ENCODE peak calls at places on chromosomes 13 and 19, in eight cellular contexts. One of them, this sample, is unnamed.

GRCh38 chr19:35911173-35911572 is 3.1 kb upstream of the TYROBP start:
- DNase-seq in tibial nerve: no peak
- DNase-seq in stomach: no peak
- DNase-seq in HepG2: no peak
- DNase-seq in A549: no peak
- DNase-seq in ovary: no peak
- DNase-seq in transverse colon: no peak
- DNase-seq in suprapubic skin: no peak
- DNase-seq in this sample: no peak

GRCh38 chr19:14487370-14488125 is 8.4 kb downstream of the GIPC1 start:
- DNase-seq in tibial nerve: no peak
- DNase-seq in stomach: no peak
- DNase-seq in HepG2: no peak
- DNase-seq in A549: no peak
- DNase-seq in ovary: no peak
- DNase-seq in transverse colon: no peak
- DNase-seq in suprapubic skin: no peak
- DNase-seq in this sample: no peak

GRCh38 chr19:38013913-38014575 is 107.0 kb downstream of the SIPA1L3 start:
- DNase-seq in tibial nerve: no peak
- DNase-seq in stomach: no peak
- DNase-seq in HepG2: no peak
- DNase-seq in A549: no peak
- DNase-seq in ovary: no peak
- DNase-seq in transverse colon: no peak
- DNase-seq in suprapubic skin: no peak
- DNase-seq in this sample: no peak

GRCh38 chr13:51524846-51525566 is 59.3 kb upstream of the WDFY2 start:
- DNase-seq in tibial nerve: no peak
- DNase-seq in stomach: no peak
- DNase-seq in HepG2: no peak
- DNase-seq in A549: no peak
- DNase-seq in ovary: no peak
- DNase-seq in transverse colon: no peak
- DNase-seq in suprapubic skin: no peak
- DNase-seq in this sample: no peak

GRCh38 chr13:110981379-110981778 is 66.5 kb upstream of the ANKRD10 start:
- DNase-seq in tibial nerve: no peak
- DNase-seq in stomach: no peak
- DNase-seq in HepG2: no peak
- DNase-seq in A549: no peak
- DNase-seq in ovary: no peak
- DNase-seq in transverse colon: no peak
- DNase-seq in suprapubic skin: no peak
- DNase-seq in this sample: no peak

GRCh38 chr13:75685239-75685697 is 49.1 kb downstream of the LMO7 start:
- DNase-seq in tibial nerve: no peak
- DNase-seq in stomach: no peak
- DNase-seq in HepG2: peak; percentile 42
- DNase-seq in A549: peak; percentile 52
- DNase-seq in ovary: no peak
- DNase-seq in transverse colon: no peak
- DNase-seq in suprapubic skin: no peak
- DNase-seq in this sample: no peak

GRCh38 chr13:51674276-51674675 is 90.0 kb downstream of the WDFY2 start:
- DNase-seq in tibial nerve: no peak
- DNase-seq in stomach: peak; percentile 89
- DNase-seq in HepG2: no peak
- DNase-seq in A549: no peak
- DNase-seq in ovary: no peak
- DNase-seq in transverse colon: peak; percentile 53
- DNase-seq in suprapubic skin: no peak
- DNase-seq in this sample: no peak

GRCh38 chr19:17429661-17430101 is 9.8 kb downstream of the MVB12A start:
- DNase-seq in tibial nerve: no peak
- DNase-seq in stomach: no peak
- DNase-seq in HepG2: no peak
- DNase-seq in A549: no peak
- DNase-seq in ovary: peak; percentile 88
- DNase-seq in transverse colon: no peak
- DNase-seq in suprapubic skin: no peak
- DNase-seq in this sample: no peak

GRCh38 chr19:39941615-39942507 is 7.4 kb upstream of the FCGBP start:
- DNase-seq in tibial nerve: no peak
- DNase-seq in stomach: peak; percentile 33
- DNase-seq in HepG2: no peak
- DNase-seq in A549: no peak
- DNase-seq in ovary: no peak
- DNase-seq in transverse colon: peak; percentile 55
- DNase-seq in suprapubic skin: no peak
- DNase-seq in this sample: no peak

GRCh38 chr13:80047406-80047805 is 293.5 kb downstream of the SPRY2 start:
- DNase-seq in tibial nerve: no peak
- DNase-seq in stomach: no peak
- DNase-seq in HepG2: no peak
- DNase-seq in A549: no peak
- DNase-seq in ovary: no peak
- DNase-seq in transverse colon: no peak
- DNase-seq in suprapubic skin: no peak
- DNase-seq in this sample: no peak

GRCh38 chr19:31470229-31470939 is 121.1 kb upstream of the TSHZ3 start:
- DNase-seq in tibial nerve: no peak
- DNase-seq in stomach: no peak
- DNase-seq in HepG2: no peak
- DNase-seq in A549: no peak
- DNase-seq in ovary: no peak
- DNase-seq in transverse colon: no peak
- DNase-seq in suprapubic skin: no peak
- DNase-seq in this sample: no peak

GRCh38 chr19:28436320-28436719 is 776.6 kb downstream of the UQCRFS1 start:
- DNase-seq in tibial nerve: no peak
- DNase-seq in stomach: no peak
- DNase-seq in HepG2: no peak
- DNase-seq in A549: no peak
- DNase-seq in ovary: no peak
- DNase-seq in transverse colon: peak; percentile 27
- DNase-seq in suprapubic skin: no peak
- DNase-seq in this sample: no peak

GRCh38 chr19:46990998-46991676 is 28.5 kb upstream of the NPAS1 start:
- DNase-seq in tibial nerve: peak; percentile 78
- DNase-seq in stomach: peak; percentile 80
- DNase-seq in HepG2: peak; percentile 64
- DNase-seq in A549: peak; percentile 85
- DNase-seq in ovary: peak; percentile 88
- DNase-seq in transverse colon: peak; percentile 86
- DNase-seq in suprapubic skin: peak; percentile 92
- DNase-seq in this sample: peak; percentile 85

GRCh38 chr19:29495971-29496441 is 29.8 kb upstream of the VSTM2B start:
- DNase-seq in tibial nerve: no peak
- DNase-seq in stomach: no peak
- DNase-seq in HepG2: no peak
- DNase-seq in A549: no peak
- DNase-seq in ovary: no peak
- DNase-seq in transverse colon: no peak
- DNase-seq in suprapubic skin: no peak
- DNase-seq in this sample: no peak

GRCh38 chr13:80612804-80613203 is 271.9 kb upstream of the SPRY2 start:
- DNase-seq in tibial nerve: no peak
- DNase-seq in stomach: no peak
- DNase-seq in HepG2: no peak
- DNase-seq in A549: no peak
- DNase-seq in ovary: no peak
- DNase-seq in transverse colon: no peak
- DNase-seq in suprapubic skin: no peak
- DNase-seq in this sample: no peak

GRCh38 chr13:50905256-50905655 is 4.3 kb upstream of the RNASEH2B start:
- DNase-seq in tibial nerve: no peak
- DNase-seq in stomach: no peak
- DNase-seq in HepG2: no peak
- DNase-seq in A549: no peak
- DNase-seq in ovary: no peak
- DNase-seq in transverse colon: no peak
- DNase-seq in suprapubic skin: no peak
- DNase-seq in this sample: no peak

GRCh38 chr13:28100149-28101121 is at the start of gene FLT3:
- DNase-seq in tibial nerve: no peak
- DNase-seq in stomach: peak; percentile 37
- DNase-seq in HepG2: no peak
- DNase-seq in A549: peak; percentile 17
- DNase-seq in ovary: no peak
- DNase-seq in transverse colon: peak; percentile 62
- DNase-seq in suprapubic skin: no peak
- DNase-seq in this sample: peak; percentile 59

GRCh38 chr13:24997367-24997967 is 98.5 kb upstream of the PABPC3 start:
- DNase-seq in tibial nerve: no peak
- DNase-seq in stomach: no peak
- DNase-seq in HepG2: peak; percentile 22
- DNase-seq in A549: peak; percentile 35
- DNase-seq in ovary: no peak
- DNase-seq in transverse colon: no peak
- DNase-seq in suprapubic skin: no peak
- DNase-seq in this sample: peak; percentile 29

GRCh38 chr13:95516021-95516420 is 36.5 kb upstream of the CLDN10 start:
- DNase-seq in tibial nerve: no peak
- DNase-seq in stomach: no peak
- DNase-seq in HepG2: no peak
- DNase-seq in A549: no peak
- DNase-seq in ovary: no peak
- DNase-seq in transverse colon: no peak
- DNase-seq in suprapubic skin: no peak
- DNase-seq in this sample: no peak

GRCh38 chr19:17797397-17798201 is 2.7 kb downstream of the B3GNT3 start:
- DNase-seq in tibial nerve: no peak
- DNase-seq in stomach: peak; percentile 90
- DNase-seq in HepG2: peak; percentile 95
- DNase-seq in A549: peak; percentile 84
- DNase-seq in ovary: no peak
- DNase-seq in transverse colon: peak; percentile 89
- DNase-seq in suprapubic skin: no peak
- DNase-seq in this sample: peak; percentile 48

GRCh38 chr19:28037186-28037585 is 1175.8 kb downstream of the UQCRFS1 start:
- DNase-seq in tibial nerve: no peak
- DNase-seq in stomach: no peak
- DNase-seq in HepG2: no peak
- DNase-seq in A549: no peak
- DNase-seq in ovary: no peak
- DNase-seq in transverse colon: no peak
- DNase-seq in suprapubic skin: no peak
- DNase-seq in this sample: no peak

GRCh38 chr19:49442354-49442753 is 1.0 kb upstream of the SLC17A7 start:
- DNase-seq in tibial nerve: peak; percentile 69
- DNase-seq in stomach: no peak
- DNase-seq in HepG2: no peak
- DNase-seq in A549: peak; percentile 56
- DNase-seq in ovary: no peak
- DNase-seq in transverse colon: peak; percentile 33
- DNase-seq in suprapubic skin: peak; percentile 86
- DNase-seq in this sample: no peak

GRCh38 chr19:18185538-18185937 is 7.5 kb upstream of the MPV17L2 start:
- DNase-seq in tibial nerve: no peak
- DNase-seq in stomach: no peak
- DNase-seq in HepG2: no peak
- DNase-seq in A549: no peak
- DNase-seq in ovary: no peak
- DNase-seq in transverse colon: no peak
- DNase-seq in suprapubic skin: no peak
- DNase-seq in this sample: no peak

GRCh38 chr13:90105881-90106496 is 1241.5 kb upstream of the MIR17HG start:
- DNase-seq in tibial nerve: no peak
- DNase-seq in stomach: no peak
- DNase-seq in HepG2: no peak
- DNase-seq in A549: no peak
- DNase-seq in ovary: no peak
- DNase-seq in transverse colon: no peak
- DNase-seq in suprapubic skin: no peak
- DNase-seq in this sample: no peak
- TF ChIP-seq EP300 in tibial nerve: no peak
- TF ChIP-seq EP300 in stomach: no peak
- TF ChIP-seq EP300 in HepG2: no peak
- TF ChIP-seq EP300 in A549: no peak
- TF ChIP-seq EP300 in ovary: no peak
- TF ChIP-seq EP300 in transverse colon: no peak
- TF ChIP-seq EP300 in suprapubic skin: no peak
- TF ChIP-seq EP300 in this sample: no peak

DNA sequence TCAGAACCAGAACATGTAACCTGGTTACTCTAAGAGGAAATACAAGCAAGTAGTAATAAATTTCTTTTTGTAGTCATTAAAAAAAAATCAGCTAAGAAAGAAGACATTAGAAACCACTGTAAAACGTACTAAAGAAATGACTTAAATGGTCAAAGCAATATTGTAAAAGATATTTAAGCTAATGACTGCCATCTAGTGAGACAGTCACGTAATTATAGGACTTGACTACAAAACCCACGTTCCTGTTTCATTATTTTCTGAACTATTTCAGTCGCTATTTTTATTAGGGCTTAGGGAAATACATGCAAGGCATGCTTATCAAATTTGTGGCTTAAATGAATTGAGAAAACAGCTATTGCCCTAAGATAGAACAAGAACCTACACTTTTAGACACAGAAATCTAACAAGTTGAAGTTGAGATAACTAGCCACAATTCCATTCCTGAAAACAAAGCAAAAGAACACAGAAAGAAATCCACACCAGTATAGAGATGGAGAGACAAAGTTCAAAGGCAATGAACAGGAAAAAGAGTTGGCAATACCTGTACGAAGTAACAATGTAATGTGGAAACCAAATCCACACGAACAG is 17.9 kb downstream of the ALG5 start:
- DNase-seq in tibial nerve: no peak
- DNase-seq in stomach: no peak
- DNase-seq in HepG2: peak; percentile 45
- DNase-seq in A549: peak; percentile 45
- DNase-seq in ovary: no peak
- DNase-seq in transverse colon: no peak
- DNase-seq in suprapubic skin: no peak
- DNase-seq in this sample: peak; percentile 50
- TF ChIP-seq EP300 in tibial nerve: no peak
- TF ChIP-seq EP300 in stomach: no peak
- TF ChIP-seq EP300 in HepG2: no peak
- TF ChIP-seq EP300 in A549: no peak
- TF ChIP-seq EP300 in ovary: no peak
- TF ChIP-seq EP300 in transverse colon: no peak
- TF ChIP-seq EP300 in suprapubic skin: no peak
- TF ChIP-seq EP300 in this sample: no peak

DNA sequence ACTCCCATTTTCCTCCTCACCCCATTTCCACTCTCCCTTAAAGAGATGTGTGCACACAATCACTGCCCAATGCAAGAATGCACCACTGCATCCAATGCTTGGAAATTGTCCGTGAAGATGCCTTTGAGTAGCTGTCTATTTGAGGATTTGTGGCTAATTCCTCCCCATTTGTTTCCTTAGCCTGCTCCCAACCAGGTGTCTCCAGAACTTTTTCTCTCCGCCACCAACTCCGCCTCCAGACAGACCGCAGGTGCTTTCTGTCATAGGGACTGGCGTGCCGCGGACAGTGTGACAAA is 485 bp upstream of the TM9SF2 start:
- DNase-seq in tibial nerve: no peak
- DNase-seq in stomach: no peak
- DNase-seq in HepG2: no peak
- DNase-seq in A549: no peak
- DNase-seq in ovary: no peak
- DNase-seq in transverse colon: no peak
- DNase-seq in suprapubic skin: no peak
- DNase-seq in this sample: peak; percentile 4
- TF ChIP-seq EP300 in tibial nerve: no peak
- TF ChIP-seq EP300 in stomach: no peak
- TF ChIP-seq EP300 in HepG2: no peak
- TF ChIP-seq EP300 in A549: no peak
- TF ChIP-seq EP300 in ovary: no peak
- TF ChIP-seq EP300 in transverse colon: no peak
- TF ChIP-seq EP300 in suprapubic skin: no peak
- TF ChIP-seq EP300 in this sample: no peak

GRCh38 chr19:8311461-8312260 is 3.5 kb upstream of the CD320 start:
- DNase-seq in tibial nerve: no peak
- DNase-seq in stomach: peak; percentile 9
- DNase-seq in HepG2: no peak
- DNase-seq in A549: no peak
- DNase-seq in ovary: no peak
- DNase-seq in transverse colon: peak; percentile 70
- DNase-seq in suprapubic skin: peak; percentile 71
- DNase-seq in this sample: no peak
- TF ChIP-seq EP300 in tibial nerve: no peak
- TF ChIP-seq EP300 in stomach: no peak
- TF ChIP-seq EP300 in HepG2: no peak
- TF ChIP-seq EP300 in A549: no peak
- TF ChIP-seq EP300 in ovary: no peak
- TF ChIP-seq EP300 in transverse colon: no peak
- TF ChIP-seq EP300 in suprapubic skin: no peak
- TF ChIP-seq EP300 in this sample: no peak